ENCODE peak calls at places on chromosomes 5 and 9, in six cellular contexts. S is B cell; T is tibial nerve; W is heart left ventricle; M is CD8-positive, alpha-beta T cell; K is mucosa of descending colon. V is an unnamed sample.

GRCh38 chr9:892123-892522 is 50.6 kb downstream of the DMRT1 start:
- DNase-seq in K (no peak), S (no peak), T (no peak), M (no peak), W (no peak), V (no peak)

GRCh38 chr9:70531286-70531685 is 116.8 kb upstream of the KLF9 start:
- DNase-seq in M (no peak), W (no peak), T (no peak), K (no peak), S (no peak), V (no peak)

GRCh38 chr9:114898741-114899140 is 31.6 kb downstream of the TNFSF8 start:
- DNase-seq in S (peak; percentile 57), W (peak; percentile 56), M (peak; percentile 88), K (peak; percentile 57), T (no peak), V (no peak)

GRCh38 chr5:155726267-155726666 is 600.7 kb upstream of the SGCD start:
- DNase-seq in S (no peak), K (no peak), W (no peak), T (no peak), M (no peak), V (no peak)

GRCh38 chr5:96651948-96652753 is 10.0 kb upstream of the CAST start:
- DNase-seq in S (no peak), K (no peak), W (no peak), M (no peak), T (no peak), V (no peak)

GRCh38 chr5:176133289-176133870 is 104.8 kb upstream of the SIMC1 start:
- DNase-seq in S (no peak), W (no peak), K (no peak), T (no peak), M (no peak), V (no peak)

GRCh38 chr5:139251281-139251687 is 42.3 kb upstream of the MATR3 start:
- DNase-seq in T (no peak), M (peak; percentile 52), W (no peak), S (peak; percentile 56), K (no peak), V (no peak)

GRCh38 chr5:143243103-143243502 is 160.4 kb downstream of the NR3C1 start:
- DNase-seq in W (no peak), S (no peak), K (no peak), M (no peak), T (no peak), V (no peak)

GRCh38 chr9:126861707-126862460 is 1.4 kb downstream of the ZBTB34 start:
- DNase-seq in W (no peak), S (no peak), K (peak; percentile 37), M (no peak), T (no peak), V (no peak)

GRCh38 chr9:131179561-131180219 is 54.3 kb downstream of the NUP214 start:
- DNase-seq in M (no peak), S (peak; percentile 47), W (no peak), T (no peak), K (no peak), V (no peak)

GRCh38 chr5:50733737-50734136 is 67.3 kb downstream of the PARP8 start:
- DNase-seq in K (no peak), T (no peak), M (no peak), W (no peak), S (no peak), V (no peak)

GRCh38 chr5:34491251-34491620 is 164.9 kb upstream of the RAI14 start:
- DNase-seq in K (no peak), S (no peak), M (no peak), W (no peak), T (no peak), V (no peak)

GRCh38 chr5:54571462-54571861 is 53.9 kb downstream of the SNX18 start:
- DNase-seq in W (no peak), M (no peak), S (no peak), T (no peak), K (no peak), V (no peak)

GRCh38 chr5:167759411-167759821 is 532.0 kb upstream of the WWC1 start:
- DNase-seq in M (no peak), S (no peak), K (no peak), T (no peak), W (no peak), V (no peak)

GRCh38 chr5:74143724-74144330 is 496.7 kb downstream of the ENC1 start:
- DNase-seq in W (peak; percentile 33), S (no peak), T (no peak), K (peak; percentile 62), M (no peak), V (no peak)

GRCh38 chr5:144467795-144468194 is 297.1 kb downstream of the KCTD16 start:
- DNase-seq in K (peak; percentile 13), S (no peak), M (no peak), T (no peak), W (peak; percentile 34), V (no peak)

GRCh38 chr5:54460181-54460919 is 4.9 kb downstream of the HSPB3 start:
- DNase-seq in S (no peak), T (no peak), M (no peak), W (peak; percentile 59), K (no peak), V (no peak)

GRCh38 chr9:5971740-5972139 is 43.7 kb downstream of the RANBP6 start:
- DNase-seq in M (no peak), W (no peak), S (no peak), K (no peak), T (no peak), V (no peak)

GRCh38 chr5:76372320-76373054 is 30.6 kb upstream of the IQGAP2 start:
- DNase-seq in M (no peak), S (no peak), W (no peak), K (no peak), T (no peak), V (no peak)

GRCh38 chr5:172758077-172758835 is 12.7 kb downstream of the DUSP1 start:
- DNase-seq in K (no peak), W (peak; percentile 40), M (no peak), S (no peak), T (no peak), V (no peak)

GRCh38 chr5:29518176-29518575 is 1675.3 kb upstream of the CDH6 start:
- DNase-seq in S (no peak), K (no peak), W (no peak), T (no peak), M (no peak), V (no peak)

GRCh38 chr5:26761040-26761439 is 277.3 kb downstream of the CDH9 start:
- DNase-seq in W (no peak), K (no peak), M (no peak), T (no peak), S (no peak), V (no peak)

GRCh38 chr5:145978672-145979071 is 42.3 kb downstream of the SH3RF2 start:
- DNase-seq in T (no peak), K (peak; percentile 62), W (peak; percentile 23), M (no peak), S (no peak), V (no peak)

GRCh38 chr9:6946583-6946982 is 188.8 kb downstream of the KDM4C start:
- DNase-seq in K (no peak), T (no peak), M (no peak), W (no peak), S (no peak), V (no peak)

GRCh38 chr5:135010502-135011354 is 23.3 kb downstream of the PITX1 start:
- DNase-seq in S (peak; percentile 20), T (no peak), M (peak; percentile 29), W (no peak), K (no peak), V (peak; percentile 25)

GRCh38 chr5:159412284-159413046 is 82.2 kb upstream of the IL12B start:
- DNase-seq in M (peak; percentile 80), T (no peak), W (no peak), K (peak; percentile 34), S (no peak), V (no peak)

GRCh38 chr9:16828335-16829281 is 41.9 kb downstream of the BNC2 start:
- DNase-seq in S (no peak), K (peak; percentile 37), M (no peak), W (peak; percentile 51), T (no peak), V (no peak)

DNA sequence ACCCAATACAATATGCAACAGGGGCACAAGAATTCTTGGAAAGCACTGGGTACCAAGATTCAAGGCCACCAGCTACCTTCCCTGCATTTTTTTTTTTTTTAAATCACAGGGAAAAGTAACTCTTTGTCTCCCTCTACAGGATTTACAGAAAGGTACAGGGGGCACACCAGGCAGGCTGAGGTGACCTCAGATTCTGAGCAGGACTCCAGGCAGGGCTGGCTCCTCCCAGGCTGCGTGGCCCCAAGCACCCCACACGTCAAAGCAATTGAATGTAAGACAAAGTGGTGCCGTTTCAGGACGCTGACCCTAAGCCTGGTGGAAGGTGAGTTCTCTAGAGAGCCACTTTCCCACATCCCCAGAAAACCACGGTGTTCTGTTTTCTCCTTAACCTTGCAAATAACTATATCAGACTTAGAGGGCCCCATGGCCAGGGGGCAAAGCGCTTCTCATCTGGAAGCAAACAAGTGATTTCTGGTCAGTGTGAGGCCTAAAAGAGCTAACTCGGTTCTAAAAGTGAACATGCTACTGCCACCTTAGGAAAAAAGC is 222.6 kb downstream of the ROR2 start:
- DNase-seq in W (no peak), K (no peak), M (no peak), S (peak; percentile 74), T (no peak), V (peak; percentile 87)
- TF ChIP-seq CTCF in W (peak; percentile 52), K (peak; percentile 33), M (peak; percentile 55), S (peak; percentile 79), T (peak; percentile 54), V (peak; percentile 54)

GRCh38 chr5:147845618-147846017 is 14.1 kb upstream of the SPINK1 start:
- DNase-seq in S (no peak), W (no peak), K (no peak), M (no peak), T (no peak), V (no peak)
- TF ChIP-seq CTCF in S (no peak), W (no peak), K (no peak), M (no peak), T (no peak), V (no peak)

DNA sequence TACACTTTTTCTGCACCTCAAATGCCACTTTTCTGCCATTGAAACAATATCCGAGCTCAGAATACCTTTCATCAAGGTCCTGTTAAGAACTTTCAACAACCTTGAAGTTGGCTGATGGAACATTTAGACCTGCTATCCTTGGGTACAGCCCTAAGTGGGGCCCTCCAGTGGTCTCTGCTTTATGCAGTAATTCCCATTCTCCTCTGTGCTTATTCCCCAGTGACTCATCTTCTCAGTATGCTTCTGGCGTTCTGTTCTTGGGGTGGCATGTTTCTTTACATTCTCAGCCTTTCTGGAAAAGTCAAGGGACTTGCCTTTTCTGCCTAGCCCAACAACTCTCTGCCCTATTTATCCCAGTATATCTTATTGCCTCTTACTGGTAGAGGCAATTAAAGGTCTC is 7.1 kb downstream of the ANP32B start:
- DNase-seq in T (no peak), W (no peak), K (no peak), M (no peak), S (no peak), V (no peak)
- TF ChIP-seq CTCF in T (no peak), W (no peak), K (no peak), M (no peak), S (no peak), V (no peak)

DNA sequence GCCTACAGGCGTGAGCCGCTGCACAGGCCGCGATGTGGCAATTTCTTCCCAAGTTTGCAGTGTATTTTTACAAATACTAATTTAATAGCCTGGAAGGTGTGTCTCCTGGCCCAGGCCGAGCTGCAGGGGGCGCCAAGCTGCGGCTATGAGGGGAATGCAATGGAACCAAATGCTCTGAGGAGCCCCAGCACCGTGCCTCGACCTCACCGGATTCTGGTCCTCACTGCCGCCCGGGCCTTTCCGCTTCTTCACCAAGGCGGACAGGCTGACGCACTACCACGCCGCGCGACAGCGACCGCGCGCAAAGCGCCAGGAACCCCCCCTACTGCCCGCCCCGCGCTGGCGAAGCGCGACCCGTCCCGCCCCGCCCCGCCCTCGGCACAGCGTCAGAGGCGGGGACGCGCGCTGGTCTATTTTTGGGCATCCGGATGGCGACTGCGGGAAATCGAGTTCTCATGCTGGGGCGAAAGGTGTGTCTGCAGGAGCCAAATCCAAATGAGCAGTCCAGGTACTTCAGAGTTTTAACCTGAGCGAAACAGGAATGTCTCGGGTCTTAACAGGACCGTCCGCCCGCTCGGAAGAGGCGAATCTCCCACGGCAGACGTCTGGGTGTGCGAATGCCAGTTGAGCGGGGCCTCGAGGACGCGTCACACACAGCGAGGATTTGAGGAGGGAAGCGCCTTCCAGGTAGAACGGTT is 31.7 kb upstream of the PRXL2C start:
- DNase-seq in W (peak; percentile 91), S (peak; percentile 88), M (peak; percentile 85), K (peak; percentile 43), T (peak; percentile 52), V (peak; percentile 46)
- TF ChIP-seq CTCF in W (peak; percentile 41), S (peak; percentile 70), M (peak; percentile 28), K (no peak), T (peak; percentile 54), V (no peak)

V was measured in D721Med.